ENCODE peak calls at places on chromosome 11, in nine cellular contexts. J, I, U, L, M, E, Q, Z and F are unnamed samples.

GRCh38 chr11:45489281-45489906 is 176.0 kb downstream of the CHST1 start:
- DNase-seq in Z (no peak), I (no peak), M (no peak), E (peak), Q (no peak), J (no peak), U (no peak), L (no peak), F (peak)

GRCh38 chr11:32430586-32431357 is 4.6 kb downstream of the WT1 start:
- DNase-seq in M (peak), L (no peak), Q (no peak), I (no peak), Z (no peak), E (no peak), U (no peak), J (peak), F (no peak)

GRCh38 chr11:11843233-11843632 is 1.5 kb downstream of the USP47 start:
- DNase-seq in Q (peak), E (no peak), U (no peak), L (no peak), M (no peak), J (no peak), I (peak), Z (peak), F (no peak)

GRCh38 chr11:117684111-117684510 is 112.9 kb downstream of the DSCAML1 start:
- DNase-seq in U (no peak), J (no peak), I (no peak), L (no peak), Z (no peak), E (no peak), Q (no peak), M (no peak), F (no peak)

GRCh38 chr11:100576044-100577021 is 110.8 kb upstream of the ARHGAP42 start:
- DNase-seq in Q (peak), U (no peak), Z (peak), I (peak), E (no peak), L (no peak), M (no peak), J (no peak), F (no peak)

GRCh38 chr11:100328626-100329340 is 358.3 kb upstream of the ARHGAP42 start:
- DNase-seq in Q (no peak), Z (no peak), I (no peak), J (no peak), U (no peak), M (no peak), L (no peak), E (no peak), F (no peak)

GRCh38 chr11:62449451-62449851 is 30.6 kb downstream of the SCGB1A1 start:
- DNase-seq in L (no peak), I (peak), J (no peak), Z (no peak), Q (no peak), M (no peak), U (peak), E (no peak), F (no peak)

GRCh38 chr11:5553347-5553746 is 5.0 kb upstream of the OR52H1 start:
- DNase-seq in I (no peak), M (no peak), L (no peak), Q (no peak), J (no peak), U (no peak), E (no peak), Z (no peak), F (no peak)

GRCh38 chr11:15769203-15769602 is 587.1 kb downstream of the SOX6 start:
- DNase-seq in E (no peak), U (peak), M (no peak), J (no peak), L (no peak), I (peak), Q (peak), Z (no peak), F (no peak)

GRCh38 chr11:45993438-45994064 is 71.1 kb downstream of the LARGE2 start:
- DNase-seq in E (peak), M (no peak), U (peak), L (no peak), Z (no peak), J (peak), Q (no peak), I (no peak), F (no peak)

GRCh38 chr11:117523680-117524079 is 196.0 kb downstream of the CEP164 start:
- DNase-seq in Q (no peak), E (no peak), J (no peak), I (no peak), U (no peak), M (no peak), L (no peak), Z (no peak), F (no peak)

GRCh38 chr11:74932169-74932568 is 16.7 kb downstream of the XRRA1 start:
- DNase-seq in Q (no peak), U (no peak), J (no peak), L (no peak), M (no peak), E (no peak), Z (no peak), I (no peak), F (no peak)

GRCh38 chr11:62857541-62857982 is 18.2 kb upstream of the WDR74 start:
- DNase-seq in U (no peak), I (no peak), J (no peak), E (no peak), M (no peak), L (no peak), Q (no peak), Z (peak), F (no peak)

GRCh38 chr11:35539781-35540281 is 14.4 kb upstream of the PAMR1 start:
- DNase-seq in Q (no peak), L (peak), M (no peak), J (peak), U (peak), I (no peak), Z (no peak), E (no peak), F (peak)

GRCh38 chr11:115075340-115075739 is 397.0 kb downstream of the NXPE2 start:
- DNase-seq in Q (no peak), M (no peak), U (no peak), J (no peak), Z (no peak), L (no peak), I (no peak), E (no peak), F (no peak)

GRCh38 chr11:80521592-80521991 is 1080.8 kb upstream of the TENM4 start:
- DNase-seq in I (no peak), L (no peak), Q (no peak), U (no peak), J (no peak), Z (no peak), E (no peak), M (no peak), F (no peak)

GRCh38 chr11:28529540-28530410 is 421.6 kb downstream of the METTL15 start:
- DNase-seq in Z (peak), J (no peak), E (no peak), U (no peak), M (no peak), L (no peak), Q (peak), I (peak), F (no peak)

GRCh38 chr11:8075119-8075726 is 5.8 kb upstream of the TUB start:
- DNase-seq in I (no peak), J (no peak), L (no peak), M (no peak), U (no peak), Q (no peak), E (no peak), Z (no peak), F (no peak)

GRCh38 chr11:35247428-35247827 is 108.5 kb downstream of the CD44 start:
- DNase-seq in Z (no peak), I (no peak), J (no peak), U (no peak), E (peak), L (no peak), M (no peak), Q (peak), F (no peak)

GRCh38 chr11:111976614-111977140 is 39.5 kb downstream of the DIXDC1 start:
- DNase-seq in Q (no peak), J (peak), U (peak), E (peak), M (peak), L (peak), Z (no peak), I (peak), F (no peak)

GRCh38 chr11:1770061-1770460 is 6.3 kb upstream of the CTSD start:
- DNase-seq in E (no peak), J (no peak), Z (no peak), M (no peak), Q (no peak), L (no peak), U (no peak), I (no peak), F (no peak)

GRCh38 chr11:82406611-82407010 is 327.1 kb downstream of the FAM181B start:
- DNase-seq in M (no peak), U (no peak), Q (no peak), L (no peak), Z (no peak), I (no peak), E (no peak), J (no peak), F (no peak)

GRCh38 chr11:11157201-11157600 is 195.8 kb downstream of the CSNK2A3 start:
- DNase-seq in J (no peak), U (peak), Q (no peak), I (no peak), E (no peak), Z (peak), M (no peak), L (no peak), F (no peak)

GRCh38 chr11:72614381-72614780 is 59.8 kb downstream of the PDE2A start:
- DNase-seq in J (no peak), M (no peak), U (no peak), Z (no peak), L (no peak), E (no peak), I (no peak), Q (no peak), F (no peak)

GRCh38 chr11:477042-477715 is 27.1 kb downstream of the PTDSS2 start:
- DNase-seq in L (no peak), M (no peak), Z (no peak), Q (no peak), U (no peak), J (no peak), I (no peak), E (no peak), F (no peak)

GRCh38 chr11:6979365-6979764 is 40.8 kb downstream of the ZNF214 start:
- DNase-seq in E (no peak), I (no peak), J (no peak), Q (no peak), M (no peak), Z (no peak), U (no peak), L (no peak), F (no peak)

GRCh38 chr11:119441898-119442243 is 18.9 kb upstream of the THY1 start:
- DNase-seq in M (no peak), Q (no peak), Z (peak), E (no peak), I (no peak), L (no peak), J (no peak), U (no peak), F (no peak)

GRCh38 chr11:17098632-17099031 is 21.2 kb upstream of the RPS13 start:
- DNase-seq in I (no peak), E (no peak), Q (no peak), L (no peak), M (no peak), U (no peak), J (no peak), Z (no peak), F (no peak)

GRCh38 chr11:134818531-134818930 is 406.5 kb upstream of the B3GAT1 start:
- DNase-seq in I (no peak), U (no peak), L (no peak), J (no peak), M (no peak), Q (peak), E (no peak), Z (no peak), F (no peak)

GRCh38 chr11:1017269-1018005 is 19.1 kb downstream of the MUC6 start:
- DNase-seq in U (no peak), E (no peak), I (peak), Q (peak), L (no peak), Z (no peak), M (no peak), J (no peak), F (peak)

GRCh38 chr11:72209101-72209500 is 7.5 kb upstream of the FOLR2 start:
- DNase-seq in M (no peak), Q (no peak), U (no peak), Z (no peak), J (no peak), I (no peak), E (no peak), L (no peak), F (peak)

GRCh38 chr11:1791912-1792311 is 28.2 kb upstream of the CTSD start:
- DNase-seq in I (no peak), U (no peak), Q (peak), E (no peak), J (no peak), Z (no peak), M (no peak), L (no peak), F (no peak)

GRCh38 chr11:115911656-115912055 is 407.4 kb upstream of the CADM1 start:
- DNase-seq in Q (peak), E (no peak), L (no peak), M (no peak), Z (no peak), J (no peak), U (peak), I (no peak), F (no peak)

GRCh38 chr11:83008581-83008923 is 63.1 kb downstream of the RAB30 start:
- DNase-seq in L (no peak), M (no peak), I (no peak), E (no peak), Q (no peak), J (no peak), U (no peak), Z (no peak), F (no peak)

GRCh38 chr11:96265972-96266371 is 77.0 kb downstream of the MAML2 start:
- DNase-seq in J (no peak), Z (no peak), M (no peak), U (no peak), I (no peak), E (no peak), L (no peak), Q (no peak), F (no peak)

GRCh38 chr11:102118937-102119336 is 8.7 kb downstream of the YAP1 start:
- DNase-seq in U (no peak), Z (no peak), I (no peak), Q (no peak), L (no peak), M (no peak), J (no peak), E (no peak), F (no peak)

GRCh38 chr11:90453525-90453924 is 230.7 kb upstream of the CHORDC1 start:
- DNase-seq in M (no peak), Q (no peak), E (no peak), J (no peak), Z (no peak), L (no peak), U (no peak), I (no peak), F (no peak)

GRCh38 chr11:120558754-120559431 is 47.3 kb downstream of the GRIK4 start:
- DNase-seq in M (no peak), I (no peak), E (no peak), L (peak), U (no peak), Q (no peak), Z (no peak), J (no peak), F (peak)

DNA sequence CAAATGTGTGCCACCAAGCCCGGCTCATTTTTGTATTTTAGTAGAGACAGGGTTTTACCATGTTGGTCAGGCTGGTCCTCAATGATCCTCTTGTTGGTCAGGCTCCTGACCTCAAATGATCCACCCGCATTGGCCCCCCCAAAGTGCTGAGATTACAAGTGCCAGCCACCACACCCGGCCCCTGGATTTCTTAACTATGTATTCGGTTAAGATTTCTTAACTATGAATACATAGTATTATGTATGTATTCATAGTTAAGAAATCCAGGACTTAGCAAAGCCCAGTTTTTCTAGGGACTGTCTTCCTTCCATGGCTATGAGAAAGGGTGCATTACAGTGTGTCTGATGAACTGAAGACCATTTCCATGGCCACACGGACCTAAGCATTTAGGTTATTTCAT is 1.7 kb downstream of the C11orf91 start:
- DNase-seq in U (no peak), Z (no peak), J (no peak), E (no peak), I (no peak), M (no peak), Q (no peak), L (no peak), F (no peak)
- H3K27ac ChIP-seq in U (no peak), Z (no peak), J (no peak), E (no peak), I (no peak), M (no peak), Q (no peak), L (no peak), F (no peak)

GRCh38 chr11:66112640-66113098 is 42.6 kb downstream of the PACS1 start:
- DNase-seq in Q (no peak), M (no peak), I (no peak), U (peak), Z (peak), L (no peak), J (no peak), E (no peak), F (no peak)
- H3K27ac ChIP-seq in Q (no peak), M (no peak), I (peak), U (no peak), Z (peak), L (no peak), J (no peak), E (no peak), F (no peak)

GRCh38 chr11:114057605-114058004 is 1.9 kb upstream of the ZBTB16 start:
- DNase-seq in J (no peak), M (no peak), E (no peak), U (no peak), Q (no peak), Z (no peak), I (no peak), L (no peak), F (no peak)

GRCh38 chr11:114059278-114059983 is at the start of gene ZBTB16:
- DNase-seq in M (peak), J (peak), L (peak), Q (peak), U (peak), E (peak), I (peak), Z (no peak), F (peak)

GRCh38 chr11:114059984-114060401 is 482 bp downstream of the ZBTB16 start:
- DNase-seq in M (peak), J (no peak), U (peak), E (no peak), I (no peak), L (no peak), Z (no peak), Q (peak), F (no peak)

GRCh38 chr11:114058026-114058706 is 1.3 kb upstream of the ZBTB16 start:
- DNase-seq in U (peak), M (peak), J (no peak), Z (no peak), I (no peak), L (no peak), Q (peak), E (peak), F (peak)

DNA sequence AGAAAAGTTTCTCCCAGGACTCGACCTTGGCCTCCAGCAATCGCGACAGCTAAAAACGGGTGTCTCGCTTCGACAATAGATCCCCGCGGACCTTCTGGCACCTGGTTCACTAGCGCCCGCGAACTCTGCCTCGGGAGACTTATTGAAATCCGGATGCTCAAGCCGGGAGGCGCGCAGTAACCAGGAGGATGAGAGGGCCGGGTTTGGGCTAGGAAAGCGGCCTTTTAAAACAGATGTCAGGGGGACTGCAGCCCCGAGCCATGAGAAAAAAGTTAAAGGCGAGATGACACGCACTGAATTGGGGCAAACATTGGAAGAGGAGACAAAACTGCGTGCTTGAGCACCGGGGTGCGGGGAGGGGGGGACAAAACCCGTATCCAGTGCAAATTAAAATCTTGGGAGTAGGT is 637 bp upstream of the ZBTB16 start:
- DNase-seq in Z (no peak), U (peak), M (peak), L (no peak), J (no peak), Q (peak), I (no peak), E (peak), F (no peak)
- H3K27ac ChIP-seq in Z (no peak), U (no peak), M (no peak), L (no peak), J (peak), Q (peak), I (peak), E (peak), F (peak)

GRCh38 chr11:20639688-20640087 is 29.7 kb upstream of the NELL1 start:
- DNase-seq in L (no peak), E (no peak), U (no peak), J (no peak), I (no peak), Q (no peak), Z (peak), M (no peak), F (no peak)
- H3K27ac ChIP-seq in L (no peak), E (no peak), U (no peak), J (no peak), I (no peak), Q (no peak), Z (no peak), M (no peak), F (no peak)

DNA sequence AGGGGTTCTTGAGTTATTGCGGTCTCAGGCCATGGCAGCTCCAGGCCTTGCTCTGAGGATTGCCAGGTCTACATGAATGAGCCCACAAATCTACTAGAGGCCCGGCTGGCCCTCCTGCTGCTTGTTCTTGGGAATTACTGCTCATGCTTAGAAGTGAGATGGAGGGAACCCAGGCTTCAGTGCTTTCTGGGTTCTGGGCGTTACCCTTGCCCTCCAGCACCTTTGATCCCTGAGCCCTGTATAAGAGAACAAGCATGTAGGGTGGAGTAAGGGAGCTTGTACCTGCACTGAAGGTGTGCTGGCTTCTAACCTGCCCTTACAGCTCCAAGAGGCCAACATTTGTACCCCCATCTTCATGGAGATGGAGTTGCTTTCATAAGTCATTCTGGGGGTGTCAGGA is 4.0 kb downstream of the NAA40 start:
- DNase-seq in J (no peak), Z (no peak), L (no peak), Q (peak), I (no peak), U (no peak), E (no peak), M (no peak), F (no peak)
- H3K27ac ChIP-seq in J (no peak), Z (no peak), L (no peak), Q (peak), I (no peak), U (no peak), E (no peak), M (no peak), F (no peak)

GRCh38 chr11:33775832-33776231 is 1.5 kb upstream of the FBXO3 start:
- DNase-seq in E (no peak), Z (no peak), U (no peak), L (no peak), I (no peak), Q (no peak), M (no peak), J (no peak), F (no peak)

GRCh38 chr11:33774356-33775063 is at the start of gene FBXO3:
- DNase-seq in Z (peak), I (peak), J (peak), E (peak), M (peak), Q (peak), L (peak), U (peak), F (peak)

GRCh38 chr11:33775064-33775807 is 916 bp upstream of the FBXO3 start:
- DNase-seq in E (no peak), Z (no peak), I (no peak), U (no peak), M (no peak), J (no peak), Q (no peak), L (no peak), F (no peak)

GRCh38 chr11:33772300-33772699 is 2.0 kb downstream of the FBXO3 start:
- DNase-seq in L (no peak), Z (no peak), E (no peak), M (no peak), U (peak), J (no peak), I (no peak), Q (peak), F (no peak)

GRCh38 chr11:33773399-33774355 is 643 bp downstream of the FBXO3 start:
- DNase-seq in M (peak), J (no peak), L (no peak), Z (peak), U (peak), E (no peak), Q (peak), I (no peak), F (no peak)
- H3K27ac ChIP-seq in M (no peak), J (peak), L (peak), Z (no peak), U (peak), E (peak), Q (peak), I (peak), F (peak)

GRCh38 chr11:122711831-122712378 is 56.4 kb downstream of the UBASH3B start:
- DNase-seq in L (no peak), J (no peak), E (no peak), Q (no peak), U (no peak), Z (no peak), M (no peak), I (no peak), F (no peak)
- H3K27ac ChIP-seq in L (no peak), J (no peak), E (no peak), Q (no peak), U (no peak), Z (no peak), M (no peak), I (no peak), F (no peak)

GRCh38 chr11:43922974-43923326 is 19.5 kb upstream of the C11orf96 start:
- DNase-seq in U (no peak), Q (no peak), J (no peak), Z (no peak), L (no peak), M (no peak), I (no peak), E (peak), F (no peak)
- H3K27ac ChIP-seq in U (no peak), Q (peak), J (peak), Z (no peak), L (peak), M (no peak), I (peak), E (peak), F (peak)